ENCODE peak calls at places on chromosomes 2 and 18, in four cellular contexts. C, P, D and S are unnamed samples.

GRCh38 chr2:176291768-176292393 is 22.6 kb downstream of the MTX2 start:
- DNase-seq in D (no peak), C (no peak), P (no peak), S (no peak)

GRCh38 chr18:51569153-51569552 is 371.7 kb upstream of the MEX3C start:
- DNase-seq in D (no peak), P (no peak), C (no peak), S (no peak)

GRCh38 chr2:66469219-66469902 is 34.4 kb downstream of the MEIS1 start:
- DNase-seq in D (peak), P (no peak), C (no peak), S (no peak)

GRCh38 chr18:9570255-9570654 is 44.1 kb downstream of the PPP4R1 start:
- DNase-seq in D (no peak), P (no peak), C (no peak), S (no peak)

GRCh38 chr2:166170356-166170755 is 42.5 kb upstream of the SCN1A start:
- DNase-seq in P (no peak), C (no peak), D (no peak), S (no peak)

GRCh38 chr2:15808221-15808574 is 132.2 kb upstream of the MYCN start:
- DNase-seq in P (no peak), D (peak), C (no peak), S (no peak)

GRCh38 chr2:20173064-20173463 is 51.9 kb downstream of the SDC1 start:
- DNase-seq in C (no peak), P (no peak), D (no peak), S (no peak)

GRCh38 chr18:58161659-58162058 is 117.6 kb downstream of the NEDD4L start:
- DNase-seq in C (no peak), P (no peak), D (no peak), S (no peak)

GRCh38 chr18:67599277-67599676 is 82.8 kb upstream of the DSEL start:
- DNase-seq in D (no peak), C (no peak), P (no peak), S (peak)

GRCh38 chr18:12659904-12660605 is 2.1 kb upstream of the SPIRE1 start:
- DNase-seq in P (peak), D (peak), C (no peak), S (no peak)